ENCODE peak calls at places on chromosomes 1 and 21, in ten cellular contexts. Y is endothelial cell, E is cardiac muscle cell, H is progenitor cell of endocrine pancreas, B is H9, I is upper lobe of right lung, W is AG10803, R is pancreas, C is lung, Q is ovary. X is an unnamed sample.

GRCh38 chr1:4166711-4167110 is 266.6 kb upstream of the C1orf174 start:
- DNase-seq in Y (no peak), E (no peak), H (no peak), B (no peak), I (no peak), W (no peak), R (no peak), C (no peak), Q (no peak), X (no peak)

GRCh38 chr1:153608089-153608672 is 4.8 kb downstream of the S100A16 start:
- DNase-seq in Y (no peak), E (no peak), H (no peak), B (no peak), I (no peak), W (no peak), R (no peak), C (no peak), Q (no peak), X (no peak)

GRCh38 chr1:208646431-208646830 is 402.2 kb upstream of the PLXNA2 start:
- DNase-seq in Y (no peak), E (no peak), H (no peak), B (no peak), I (no peak), W (no peak), R (no peak), C (no peak), Q (no peak), X (no peak)

GRCh38 chr1:202571719-202572339 is 138.4 kb downstream of the SYT2 start:
- DNase-seq in Y (peak), E (peak), H (no peak), B (no peak), I (no peak), W (peak), R (no peak), C (no peak), Q (no peak), X (peak)

GRCh38 chr21:44846485-44847260 is 26.8 kb downstream of the PTTG1IP start:
- DNase-seq in Y (no peak), E (no peak), H (no peak), B (no peak), I (no peak), W (peak), R (no peak), C (peak), Q (no peak), X (no peak)

GRCh38 chr1:152460529-152460899 is 46.5 kb upstream of the CRNN start:
- DNase-seq in Y (no peak), E (no peak), H (no peak), B (no peak), I (no peak), W (no peak), R (no peak), C (no peak), Q (no peak), X (no peak)

GRCh38 chr1:186927884-186928283 is 99.1 kb downstream of the PLA2G4A start:
- DNase-seq in Y (no peak), E (peak), H (no peak), B (no peak), I (no peak), W (no peak), R (no peak), C (no peak), Q (no peak), X (no peak)

GRCh38 chr1:38551908-38552307 is 307.7 kb downstream of the RRAGC start:
- DNase-seq in Y (no peak), E (no peak), H (no peak), B (no peak), I (no peak), W (no peak), R (no peak), C (no peak), Q (no peak), X (no peak)

GRCh38 chr1:68551459-68551858 is 54.6 kb upstream of the DEPDC1 start:
- DNase-seq in Y (no peak), E (no peak), H (no peak), B (no peak), I (no peak), W (no peak), R (no peak), C (no peak), Q (no peak), X (no peak)

GRCh38 chr1:204127597-204128242 is 24.1 kb downstream of the ETNK2 start:
- DNase-seq in Y (peak), E (peak), H (peak), B (peak), I (peak), W (peak), R (peak), C (peak), Q (peak), X (peak)

GRCh38 chr1:7379445-7379971 is 391.6 kb upstream of the VAMP3 start:
- DNase-seq in Y (peak), E (peak), H (no peak), B (peak), I (no peak), W (peak), R (no peak), C (no peak), Q (no peak), X (peak)

GRCh38 chr1:22105611-22106207 is 37.2 kb downstream of the WNT4 start:
- DNase-seq in Y (peak), E (peak), H (no peak), B (no peak), I (no peak), W (peak), R (no peak), C (no peak), Q (no peak), X (no peak)

GRCh38 chr1:24294228-24294672 is 24.9 kb upstream of the GRHL3 start:
- DNase-seq in Y (no peak), E (no peak), H (no peak), B (no peak), I (no peak), W (peak), R (no peak), C (no peak), Q (no peak), X (no peak)

GRCh38 chr1:114015075-114015474 is 35.8 kb downstream of the OLFML3 start:
- DNase-seq in Y (no peak), E (no peak), H (no peak), B (no peak), I (no peak), W (no peak), R (no peak), C (no peak), Q (no peak), X (no peak)

GRCh38 chr21:26965567-26966359 is 1.1 kb downstream of the ADAMTS5 start:
- DNase-seq in Y (peak), E (peak), H (peak), B (peak), I (peak), W (peak), R (no peak), C (no peak), Q (peak), X (peak)

GRCh38 chr1:150429805-150430204 is 57.4 kb upstream of the TARS2 start:
- DNase-seq in Y (no peak), E (peak), H (no peak), B (no peak), I (no peak), W (no peak), R (no peak), C (no peak), Q (no peak), X (no peak)

GRCh38 chr1:66207484-66207883 is 326.5 kb upstream of the SGIP1 start:
- DNase-seq in Y (no peak), E (no peak), H (no peak), B (no peak), I (no peak), W (peak), R (no peak), C (no peak), Q (no peak), X (no peak)

GRCh38 chr21:42038826-42039425 is 28.8 kb upstream of the ZBTB21 start:
- DNase-seq in Y (no peak), E (no peak), H (no peak), B (no peak), I (no peak), W (peak), R (peak), C (no peak), Q (no peak), X (no peak)

GRCh38 chr1:1320666-1321448 is 3.6 kb downstream of the INTS11 start:
- DNase-seq in Y (no peak), E (no peak), H (no peak), B (no peak), I (no peak), W (no peak), R (no peak), C (no peak), Q (no peak), X (no peak)

GRCh38 chr1:226975909-226976670 is 36.0 kb downstream of the COQ8A start:
- DNase-seq in Y (no peak), E (no peak), H (no peak), B (no peak), I (no peak), W (no peak), R (no peak), C (no peak), Q (no peak), X (no peak)

GRCh38 chr1:16145988-16146887 is 9.6 kb downstream of the EPHA2 start:
- DNase-seq in Y (peak), E (peak), H (peak), B (peak), I (peak), W (peak), R (peak), C (peak), Q (peak), X (peak)

GRCh38 chr1:45802343-45803298 is 791 bp upstream of the MAST2 start:
- DNase-seq in Y (peak), E (peak), H (peak), B (peak), I (peak), W (peak), R (peak), C (peak), Q (peak), X (peak)

GRCh38 chr1:75725861-75726361 is 1.4 kb downstream of the ACADM start:
- DNase-seq in Y (no peak), E (no peak), H (no peak), B (no peak), I (no peak), W (no peak), R (peak), C (no peak), Q (no peak), X (no peak)

GRCh38 chr21:43703068-43703880 is 15.7 kb upstream of the PDXK start:
- DNase-seq in Y (no peak), E (peak), H (no peak), B (peak), I (no peak), W (peak), R (peak), C (no peak), Q (peak), X (peak)

GRCh38 chr1:160580208-160580812 is 1.0 kb upstream of the CD84 start:
- DNase-seq in Y (no peak), E (no peak), H (no peak), B (no peak), I (no peak), W (no peak), R (no peak), C (no peak), Q (no peak), X (no peak)

GRCh38 chr21:44533121-44533890 is 6.7 kb downstream of the KRTAP10-1 start:
- DNase-seq in Y (no peak), E (no peak), H (no peak), B (no peak), I (peak), W (no peak), R (no peak), C (no peak), Q (no peak), X (no peak)

GRCh38 chr1:14880456-14881316 is 272.9 kb upstream of the TMEM51 start:
- DNase-seq in Y (no peak), E (no peak), H (no peak), B (no peak), I (no peak), W (peak), R (peak), C (no peak), Q (no peak), X (no peak)

GRCh38 chr1:36510418-36510817 is 27.7 kb upstream of the CSF3R start:
- DNase-seq in Y (no peak), E (no peak), H (no peak), B (no peak), I (no peak), W (no peak), R (no peak), C (no peak), Q (no peak), X (no peak)

GRCh38 chr1:89973481-89974127 is 21.3 kb upstream of the ZNF326 start:
- DNase-seq in Y (no peak), E (no peak), H (no peak), B (no peak), I (no peak), W (no peak), R (no peak), C (no peak), Q (no peak), X (no peak)

GRCh38 chr1:62318320-62318755 is 896 bp downstream of the KANK4 start:
- DNase-seq in Y (no peak), E (no peak), H (no peak), B (peak), I (no peak), W (no peak), R (peak), C (no peak), Q (no peak), X (no peak)

GRCh38 chr1:29122987-29123870 is 474 bp downstream of the TMEM200B start:
- DNase-seq in Y (peak), E (peak), H (peak), B (no peak), I (no peak), W (peak), R (no peak), C (no peak), Q (peak), X (peak)

GRCh38 chr21:21952566-21952965 is 954.4 kb downstream of the NCAM2 start:
- DNase-seq in Y (no peak), E (no peak), H (no peak), B (no peak), I (no peak), W (no peak), R (no peak), C (no peak), Q (no peak), X (no peak)

GRCh38 chr1:167562697-167563096 is 9.1 kb upstream of the CREG1 start:
- DNase-seq in Y (no peak), E (no peak), H (no peak), B (no peak), I (no peak), W (peak), R (no peak), C (no peak), Q (no peak), X (no peak)

GRCh38 chr1:172468296-172468695 is 24.4 kb upstream of the PIGC start:
- DNase-seq in Y (no peak), E (no peak), H (no peak), B (no peak), I (no peak), W (no peak), R (no peak), C (no peak), Q (no peak), X (no peak)

GRCh38 chr1:228149341-228150020 is at the start of gene GJC2:
- DNase-seq in Y (no peak), E (peak), H (no peak), B (peak), I (peak), W (peak), R (no peak), C (no peak), Q (peak), X (no peak)

GRCh38 chr21:45306453-45306831 is 18.7 kb upstream of the POFUT2 start:
- DNase-seq in Y (no peak), E (no peak), H (no peak), B (no peak), I (peak), W (no peak), R (no peak), C (no peak), Q (no peak), X (no peak)

GRCh38 chr1:228452194-228453021 is 34.8 kb upstream of the RNF187 start:
- DNase-seq in Y (no peak), E (no peak), H (no peak), B (no peak), I (no peak), W (no peak), R (no peak), C (no peak), Q (no peak), X (no peak)

GRCh38 chr1:224513787-224514209 is 79.2 kb upstream of the WDR26 start:
- DNase-seq in Y (peak), E (peak), H (peak), B (peak), I (peak), W (peak), R (peak), C (peak), Q (peak), X (peak)

GRCh38 chr1:168470821-168471473 is 72.8 kb downstream of the XCL2 start:
- DNase-seq in Y (no peak), E (no peak), H (no peak), B (no peak), I (no peak), W (peak), R (no peak), C (no peak), Q (no peak), X (no peak)

GRCh38 chr1:93738075-93738622 is 56.5 kb upstream of the BCAR3 start:
- DNase-seq in Y (no peak), E (no peak), H (no peak), B (no peak), I (no peak), W (peak), R (no peak), C (no peak), Q (no peak), X (no peak)

GRCh38 chr1:157025856-157026255 is 19.7 kb downstream of the ARHGEF11 start:
- DNase-seq in Y (no peak), E (no peak), H (no peak), B (no peak), I (no peak), W (peak), R (no peak), C (no peak), Q (no peak), X (no peak)
- TF ChIP-seq CTCF in Y (no peak), E (no peak), H (no peak), B (no peak), I (no peak), W (no peak), R (no peak), C (no peak), Q (no peak), X (no peak)

GRCh38 chr1:101463195-101463594 is 226.4 kb downstream of the S1PR1 start:
- DNase-seq in Y (no peak), E (no peak), H (no peak), B (no peak), I (no peak), W (peak), R (no peak), C (no peak), Q (no peak), X (no peak)

GRCh38 chr1:101460709-101461108 is 223.9 kb downstream of the S1PR1 start:
- DNase-seq in Y (no peak), E (no peak), H (no peak), B (no peak), I (no peak), W (no peak), R (no peak), C (no peak), Q (no peak), X (no peak)

DNA sequence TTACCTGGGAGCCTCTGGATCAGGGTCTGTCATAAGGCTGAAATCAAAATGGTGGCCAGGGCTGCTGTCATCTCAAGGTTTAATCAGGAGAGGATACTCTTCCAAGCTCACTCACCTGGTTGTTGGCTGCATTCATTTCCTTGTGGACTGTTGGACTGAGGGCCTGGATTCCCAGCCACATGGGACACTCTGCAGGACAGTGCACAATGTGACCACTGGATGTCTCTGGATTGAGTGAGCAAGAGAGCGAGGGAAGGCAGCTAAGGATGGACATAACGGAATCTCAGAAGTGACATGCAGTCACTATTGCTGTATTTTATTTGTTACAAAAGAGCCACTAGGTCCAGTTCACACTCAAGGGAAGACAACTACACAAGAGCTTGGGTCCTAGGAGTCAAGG is 229.1 kb downstream of the S1PR1 start:
- DNase-seq in Y (no peak), E (no peak), H (no peak), B (no peak), I (no peak), W (no peak), R (no peak), C (no peak), Q (no peak), X (no peak)
- TF ChIP-seq CTCF in Y (no peak), E (no peak), H (no peak), B (no peak), I (no peak), W (no peak), R (no peak), C (no peak), Q (no peak), X (no peak)

DNA sequence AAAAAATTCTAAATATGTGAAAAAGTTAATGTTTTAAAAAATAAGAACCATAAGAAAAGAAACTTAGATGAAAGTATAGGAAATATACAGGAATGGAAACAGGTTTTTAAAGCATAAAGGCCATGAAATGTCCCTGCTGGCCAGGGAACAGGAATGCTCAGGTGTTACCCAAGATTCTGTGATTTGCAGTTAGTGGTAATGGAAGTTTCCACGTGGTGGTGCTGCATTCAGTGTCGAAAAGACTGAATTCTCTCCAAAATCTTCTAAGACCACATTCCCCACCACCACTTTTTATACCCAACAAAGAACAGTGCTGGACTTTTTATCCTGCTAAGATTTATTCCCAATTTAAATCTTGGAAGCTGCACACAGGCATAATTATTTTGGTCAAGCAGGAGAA is 126.2 kb downstream of the PRRX1 start:
- DNase-seq in Y (no peak), E (no peak), H (no peak), B (no peak), I (no peak), W (no peak), R (no peak), C (no peak), Q (no peak), X (no peak)
- TF ChIP-seq CTCF in Y (no peak), E (no peak), H (no peak), B (peak), I (no peak), W (peak), R (no peak), C (no peak), Q (no peak), X (no peak)

DNA sequence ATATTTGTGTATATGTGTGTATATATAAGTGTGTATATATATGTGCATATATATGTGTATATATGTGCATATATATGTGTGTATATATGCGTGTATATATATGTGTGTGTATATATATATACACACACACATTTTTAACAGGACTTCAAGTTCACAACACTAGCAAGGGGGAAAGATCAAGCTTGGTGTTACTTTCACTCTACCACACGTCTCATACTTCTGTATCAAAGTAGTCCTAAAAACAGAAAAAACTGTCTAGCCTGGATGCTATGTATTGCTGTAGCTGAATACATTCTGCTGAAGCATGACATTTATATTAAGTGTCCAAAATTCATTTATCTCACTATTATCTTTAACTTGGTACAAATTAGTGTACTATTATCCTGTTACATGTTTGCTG is 17.9 kb upstream of the ATP6V1G3 start:
- DNase-seq in Y (no peak), E (no peak), H (no peak), B (no peak), I (no peak), W (no peak), R (no peak), C (no peak), Q (no peak), X (no peak)
- TF ChIP-seq CTCF in Y (no peak), E (no peak), H (no peak), B (no peak), I (no peak), W (no peak), R (no peak), C (no peak), Q (no peak), X (no peak)

GRCh38 chr1:219544163-219544846 is 68.6 kb downstream of the ZC3H11B start:
- DNase-seq in Y (no peak), E (no peak), H (no peak), B (no peak), I (no peak), W (no peak), R (no peak), C (no peak), Q (no peak), X (no peak)
- TF ChIP-seq CTCF in Y (no peak), E (no peak), H (no peak), B (peak), I (no peak), W (no peak), R (no peak), C (no peak), Q (no peak), X (no peak)